ENCODE peak calls at places on chromosomes 1 and 21, in four cellular contexts. P is mesendoderm, R is H1, I is IMR-90. A is an unnamed sample.
A peak's percentile ranks its signal among the peaks of the same experiment; 100 is the strongest.

GRCh38 chr1:241902376-241903067 is 54.5 kb downstream of the EXO1 start:
- DNase-seq in I (peak; percentile 39), P (peak; percentile 36), R (no peak), A (no peak)

GRCh38 chr1:11804666-11805453 is 904 bp downstream of the MTHFR start:
- DNase-seq in R (peak; percentile 55), I (peak; percentile 56), P (peak; percentile 31), A (no peak)

GRCh38 chr1:16617778-16618580 is 4.6 kb upstream of the NBPF1 start:
- DNase-seq in I (no peak), R (peak; percentile 35), P (no peak), A (no peak)

GRCh38 chr1:12075195-12076114 is 12.4 kb downstream of the TNFRSF8 start:
- DNase-seq in I (peak; percentile 94), P (peak; percentile 39), R (no peak), A (no peak)

GRCh38 chr1:199762567-199762966 is 264.9 kb upstream of the NR5A2 start:
- DNase-seq in I (no peak), P (no peak), R (no peak), A (no peak)

GRCh38 chr21:33874161-33874560 is 41.4 kb downstream of the ATP5PO start:
- DNase-seq in I (no peak), R (no peak), P (no peak), A (no peak)

GRCh38 chr1:92754000-92754787 is 30.7 kb downstream of the EVI5 start:
- DNase-seq in P (no peak), R (no peak), I (peak; percentile 90), A (no peak)

GRCh38 chr1:27416387-27417111 is 24.1 kb downstream of the GPR3 start:
- DNase-seq in R (no peak), P (peak; percentile 90), I (peak; percentile 73), A (peak; percentile 71)

GRCh38 chr1:14836426-14837140 is 238.1 kb downstream of the KAZN start:
- DNase-seq in P (no peak), R (no peak), I (no peak), A (no peak)

GRCh38 chr1:174023438-174023837 is 1.3 kb upstream of the RC3H1 start:
- DNase-seq in R (no peak), I (peak; percentile 50), P (peak; percentile 98), A (peak; percentile 55)

GRCh38 chr1:172742599-172743500 is 83.9 kb downstream of the FASLG start:
- DNase-seq in I (peak; percentile 51), R (no peak), P (peak; percentile 34), A (no peak)

GRCh38 chr1:96842215-96842614 is 120.6 kb downstream of the PTBP2 start:
- DNase-seq in R (no peak), P (no peak), I (peak; percentile 20), A (no peak)

GRCh38 chr1:222263791-222264190 is 284.1 kb downstream of the HHIPL2 start:
- DNase-seq in P (no peak), I (peak; percentile 32), R (no peak), A (no peak)

GRCh38 chr1:203268901-203269653 is 36.2 kb upstream of the BTG2 start:
- DNase-seq in R (peak; percentile 60), P (peak; percentile 87), I (peak; percentile 77), A (peak; percentile 65)

GRCh38 chr1:36883315-36883949 is 150.9 kb downstream of the GRIK3 start:
- DNase-seq in P (no peak), R (no peak), I (no peak), A (peak; percentile 2)

GRCh38 chr1:234608720-234609527 is 1.1 kb downstream of the IRF2BP2 start:
- DNase-seq in I (no peak), R (peak; percentile 67), P (peak; percentile 76), A (no peak)

GRCh38 chr1:52579415-52579814 is 22.8 kb upstream of the GPX7 start:
- DNase-seq in R (no peak), P (no peak), I (peak; percentile 21), A (no peak)

DNA sequence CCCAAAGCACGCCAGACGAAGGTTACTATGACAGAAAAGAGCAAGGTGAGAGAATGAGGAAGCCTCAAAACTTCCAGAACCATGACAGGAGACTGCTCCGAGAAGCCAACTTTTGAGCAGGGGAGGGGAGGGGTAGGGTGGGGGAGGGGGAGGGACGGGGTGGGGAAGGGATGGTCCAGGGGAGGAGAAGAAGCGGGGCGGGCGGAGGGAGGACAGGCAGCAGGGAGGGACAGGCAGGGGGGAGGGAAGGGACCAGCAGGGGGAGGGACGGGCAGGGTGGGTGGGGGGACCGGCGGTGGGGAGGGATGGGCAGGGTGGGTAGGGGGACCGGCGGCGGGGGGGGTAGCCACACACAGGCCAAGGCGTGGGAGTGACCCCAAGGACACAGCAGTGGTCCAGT is 2.0 kb downstream of the INTS11 start:
- DNase-seq in I (no peak), P (no peak), R (no peak), A (no peak)
- H3K56ac ChIP-seq in I (no peak overlapping the region), P (no peak overlapping the region), R (no peak overlapping the region), A (no peak overlapping the region)

GRCh38 chr1:31712041-31712440 is 8.2 kb upstream of the COL16A1 start:
- DNase-seq in P (no peak), R (no peak), I (peak; percentile 83), A (no peak)
- H4K8ac ChIP-seq in P (no peak overlapping the region), R (no peak overlapping the region), I (peak overlapping the region; percentile 6), A (no peak overlapping the region)

GRCh38 chr1:103779932-103780331 is 30.2 kb downstream of the AMY1C start:
- DNase-seq in R (no peak), I (no peak), P (no peak), A (no peak)
- H3K56ac ChIP-seq in R (no peak overlapping the region), I (no peak overlapping the region), P (no peak overlapping the region), A (no peak overlapping the region)

DNA sequence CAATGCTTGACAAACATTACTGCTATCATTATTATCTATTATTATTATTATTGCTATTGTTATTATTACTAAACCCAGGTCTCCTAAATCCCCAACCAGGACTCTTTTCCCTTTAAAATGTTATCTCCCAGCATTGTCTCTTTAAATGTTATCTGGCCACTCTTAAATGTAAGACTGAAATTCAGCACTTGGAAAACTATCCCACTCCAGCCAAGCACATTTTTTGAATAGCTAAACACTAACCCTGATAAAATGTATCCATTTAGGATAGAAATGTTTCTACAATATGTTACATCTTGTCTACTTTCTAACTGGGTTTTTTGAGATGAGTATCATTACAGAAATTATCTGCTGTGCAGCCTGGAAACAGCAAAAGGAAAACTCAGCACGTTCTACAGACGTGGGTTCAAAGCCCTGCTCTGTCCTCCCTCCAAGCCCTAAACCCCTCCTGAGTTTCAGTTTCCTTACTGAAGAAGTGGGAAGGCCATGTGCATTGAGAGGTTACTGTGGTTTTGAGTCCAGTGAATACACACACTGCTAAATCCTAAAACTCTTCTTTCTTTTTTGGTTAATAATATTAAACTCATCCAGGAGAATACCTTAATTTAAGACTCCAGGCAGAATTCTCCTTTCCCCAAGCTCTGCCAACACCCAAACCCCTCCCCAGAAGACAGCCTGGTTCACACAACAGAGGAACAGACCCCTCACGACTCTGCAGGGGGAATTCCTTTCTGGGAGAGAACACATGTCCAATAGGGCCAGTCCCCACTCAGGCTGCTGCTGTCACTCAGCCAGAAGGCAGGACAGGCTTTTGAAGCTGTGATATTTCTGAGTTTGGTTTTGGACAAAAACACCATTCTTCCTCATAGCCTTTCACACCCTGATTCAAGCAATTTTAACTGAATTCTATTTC is 41.9 kb downstream of the HIVEP3 start:
- DNase-seq in P (peak; percentile 43), R (no peak), I (peak; percentile 58), A (no peak)
- H4K8ac ChIP-seq in P (no peak overlapping the region), R (no peak overlapping the region), I (peak overlapping the region; percentile 46), A (no peak overlapping the region)

DNA sequence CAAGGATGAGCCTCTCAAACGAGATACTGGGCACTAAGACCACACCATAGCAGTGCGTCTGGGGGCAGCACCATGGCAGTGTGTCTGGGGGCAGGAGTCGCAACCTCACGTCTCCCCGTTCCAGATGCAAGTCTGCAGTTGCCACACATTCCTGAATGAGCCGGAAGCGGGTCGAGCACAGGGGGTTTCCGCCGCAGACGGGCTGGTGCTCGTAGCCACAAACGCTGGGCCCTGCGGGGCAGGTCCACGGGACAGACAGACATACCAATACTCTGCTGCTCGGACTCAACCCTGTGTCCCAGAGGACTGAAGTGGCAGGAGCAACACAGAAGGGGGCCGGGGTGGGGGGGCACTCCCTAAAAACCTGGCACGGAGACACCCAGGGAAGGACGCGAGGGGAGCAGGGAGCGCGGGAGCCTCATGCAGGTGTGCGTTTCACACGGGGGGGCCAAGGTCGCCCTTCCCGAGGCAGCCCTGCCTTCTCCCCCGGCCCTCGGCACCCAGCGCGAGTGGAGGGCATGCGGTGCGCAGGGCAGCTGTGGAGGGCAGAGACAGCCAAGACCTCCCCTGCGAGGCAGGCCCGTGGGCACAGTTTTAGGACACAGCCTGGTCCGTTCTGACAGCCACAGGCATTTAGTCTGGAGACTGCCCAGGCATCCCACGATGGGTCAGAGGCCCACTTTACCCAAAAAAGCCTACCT is 24.5 kb downstream of the PTTG1IP start:
- DNase-seq in I (no peak), P (no peak), R (no peak), A (no peak)
- H3K56ac ChIP-seq in I (no peak overlapping the region), P (no peak overlapping the region), R (no peak overlapping the region), A (no peak overlapping the region)

GRCh38 chr1:113811353-113811887 is 856 bp downstream of the RSBN1 start:
- DNase-seq in I (peak; percentile 22), P (peak; percentile 82), R (no peak), A (peak; percentile 35)
- H4K8ac ChIP-seq in I (no peak overlapping the region), P (no peak overlapping the region), R (peak overlapping the region; percentile 93), A (no peak overlapping the region)

GRCh38 chr1:188061881-188062280 is 1233.1 kb downstream of the PLA2G4A start:
- DNase-seq in P (no peak), R (no peak), I (no peak), A (no peak)
- H3K56ac ChIP-seq in P (no peak overlapping the region), R (no peak overlapping the region), I (no peak overlapping the region), A (no peak overlapping the region)

GRCh38 chr1:23600283-23600682 is 41.0 kb upstream of the ID3 start:
- DNase-seq in P (no peak), R (no peak), I (no peak), A (no peak)

GRCh38 chr1:23597635-23598388 is 38.5 kb upstream of the ID3 start:
- DNase-seq in I (no peak), R (no peak), P (peak; percentile 91), A (no peak)

GRCh38 chr1:23596382-23597358 is 37.4 kb upstream of the ID3 start:
- DNase-seq in P (no peak), R (no peak), I (no peak), A (no peak)

GRCh38 chr1:23599125-23599524 is 39.8 kb upstream of the ID3 start:
- DNase-seq in P (no peak), R (no peak), I (no peak), A (no peak)

GRCh38 chr1:23598424-23598823 is 39.1 kb upstream of the ID3 start:
- DNase-seq in I (no peak), P (peak; percentile 99), R (peak; percentile 86), A (peak; percentile 97)
- H4K8ac ChIP-seq in I (no peak overlapping the region), P (no peak overlapping the region), R (no peak overlapping the region), A (no peak overlapping the region)

GRCh38 chr1:227799756-227800155 is 15.7 kb upstream of the PRSS38 start:
- DNase-seq in P (no peak), R (no peak), I (no peak), A (no peak)
- H3K56ac ChIP-seq in P (no peak overlapping the region), R (no peak overlapping the region), I (no peak overlapping the region), A (no peak overlapping the region)

A was measured in H9.